ENCODE peak calls at places on chromosomes 11 and 22, in five cellular contexts. I, W, U, O and G are unnamed samples.

GRCh38 chr11:6654281-6655019 is 1.2 kb downstream of the DCHS1 start:
- DNase-seq in W (no peak), U (peak; percentile 61), I (no peak), O (no peak), G (no peak)

GRCh38 chr22:44389181-44389580 is 76.4 kb upstream of the SHISAL1 start:
- DNase-seq in W (no peak), U (no peak), I (no peak), O (no peak), G (no peak)

GRCh38 chr22:50267591-50268390 is 2.4 kb downstream of the MAPK11 start:
- DNase-seq in I (peak; percentile 81), U (peak; percentile 75), O (no peak), W (peak; percentile 43), G (peak; percentile 47)

GRCh38 chr11:122155001-122155400 is 39.0 kb upstream of the BLID start:
- DNase-seq in U (no peak), O (no peak), W (no peak), I (no peak), G (no peak)

GRCh38 chr11:120882237-120882636 is 141.7 kb upstream of the TBCEL start:
- DNase-seq in O (no peak), I (no peak), U (no peak), W (no peak), G (no peak)

GRCh38 chr11:119320593-119321524 is 3.9 kb upstream of the MCAM start:
- DNase-seq in U (peak; percentile 49), I (peak; percentile 67), O (no peak), W (peak; percentile 31), G (peak; percentile 58)

GRCh38 chr22:42138122-42138770 is 7.6 kb upstream of the CYP2D6 start:
- DNase-seq in W (no peak), U (no peak), I (no peak), O (no peak), G (no peak)

GRCh38 chr22:19287889-19288288 is 3.6 kb downstream of the CLTCL1 start:
- DNase-seq in I (peak; percentile 29), U (no peak), W (peak; percentile 88), O (no peak), G (peak; percentile 92)

GRCh38 chr22:30309981-30310672 is 16.6 kb downstream of the TBC1D10A start:
- DNase-seq in I (peak; percentile 68), U (peak; percentile 87), O (no peak), W (peak; percentile 70), G (peak; percentile 90)

GRCh38 chr11:7600205-7600775 is 73.0 kb downstream of the CYB5R2 start:
- DNase-seq in I (peak; percentile 76), U (peak; percentile 76), W (peak; percentile 93), O (no peak), G (peak; percentile 95)

GRCh38 chr22:41934284-41935014 is 7.8 kb upstream of the TNFRSF13C start:
- DNase-seq in O (no peak), I (no peak), U (no peak), W (no peak), G (no peak)

GRCh38 chr11:87437844-87438223 is 400.1 kb downstream of the TMEM135 start:
- DNase-seq in I (no peak), O (no peak), W (peak; percentile 66), U (no peak), G (peak; percentile 84)

GRCh38 chr11:70205049-70205725 is 2.1 kb downstream of the FADD start:
- DNase-seq in O (no peak), I (no peak), W (peak; percentile 29), U (no peak), G (peak; percentile 13)
- H3K4me3 ChIP-seq in O (peak overlapping the region; percentile 93), I (no peak overlapping the region), W (peak overlapping the region; percentile 98), U (no peak overlapping the region), G (peak overlapping the region; percentile 98)

GRCh38 chr22:23836692-23837495 is 1.9 kb downstream of the DERL3 start:
- DNase-seq in W (no peak), I (no peak), O (no peak), U (no peak), G (no peak)
- H3K4me3 ChIP-seq in W (no peak overlapping the region), I (no peak overlapping the region), O (no peak overlapping the region), U (no peak overlapping the region), G (no peak overlapping the region)

DNA sequence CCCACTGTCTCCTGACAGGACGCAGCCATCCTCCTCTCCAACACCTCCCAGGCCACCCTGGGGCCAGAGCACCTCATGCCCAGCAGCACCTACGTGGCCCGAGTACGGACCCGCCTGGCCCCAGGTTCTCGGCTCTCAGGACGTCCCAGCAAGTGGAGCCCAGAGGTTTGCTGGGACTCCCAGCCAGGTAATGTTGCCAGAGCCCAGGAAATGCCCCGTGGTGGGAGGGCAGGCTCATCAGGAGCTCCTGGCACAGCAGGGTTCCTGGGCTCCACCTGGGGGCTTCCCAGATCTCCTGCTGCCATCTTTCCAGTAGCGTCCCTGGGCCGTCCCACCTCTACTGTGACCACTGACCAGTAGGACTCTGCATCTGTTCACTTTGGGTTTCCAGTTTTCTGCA is 16.2 kb downstream of the CSF2RB start:
- DNase-seq in U (no peak), O (no peak), W (no peak), I (no peak), G (no peak)
- H3K4me3 ChIP-seq in U (no peak overlapping the region), O (no peak overlapping the region), W (no peak overlapping the region), I (no peak overlapping the region), G (no peak overlapping the region)

DNA sequence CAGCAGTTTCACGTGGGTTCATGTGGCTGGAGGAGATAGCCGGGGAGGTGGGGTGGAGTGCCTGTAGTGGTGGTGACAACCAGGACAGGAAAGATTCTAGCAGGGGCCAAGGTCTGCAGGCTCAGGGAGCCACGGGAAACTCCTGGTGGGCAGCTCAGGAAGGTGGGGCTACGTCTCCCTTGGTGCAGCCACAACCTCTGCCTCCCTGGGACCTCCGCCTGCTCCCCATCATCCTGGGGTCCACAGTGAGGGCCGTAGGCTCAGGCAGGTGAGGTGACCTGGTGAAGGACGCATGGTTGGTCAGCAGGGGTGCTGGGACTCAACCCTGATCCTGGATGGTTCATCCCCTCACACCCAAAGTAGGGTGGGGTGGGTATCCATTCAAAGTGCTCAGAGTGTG is 524.1 kb downstream of the TBC1D22A start:
- DNase-seq in U (no peak), O (no peak), I (no peak), W (no peak), G (no peak)
- H3K4me3 ChIP-seq in U (no peak overlapping the region), O (no peak overlapping the region), I (no peak overlapping the region), W (no peak overlapping the region), G (no peak overlapping the region)